ENCODE peak calls at places on chromosomes 2 and 18, in seven cellular contexts. I, R, D, X, S, T and Y are unnamed samples.

GRCh38 chr2:10407432-10407831 is 40.7 kb downstream of the ODC1 start:
- DNase-seq in I (no peak), R (no peak), D (no peak), X (no peak), S (no peak), T (no peak), Y (peak; percentile 68)

GRCh38 chr2:174218773-174219172 is 29.6 kb downstream of the OLA1 start:
- DNase-seq in I (no peak), R (no peak), D (no peak), X (no peak), S (no peak), T (no peak), Y (no peak)

GRCh38 chr2:64260817-64261216 is 116.6 kb upstream of the PELI1 start:
- DNase-seq in I (peak; percentile 47), R (no peak), D (no peak), X (peak; percentile 87), S (no peak), T (no peak), Y (peak; percentile 90)

GRCh38 chr2:181656450-181657261 is at the start of gene CERKL:
- DNase-seq in I (peak; percentile 54), R (peak; percentile 36), D (no peak), X (no peak), S (peak; percentile 19), T (peak; percentile 22), Y (peak; percentile 5)

GRCh38 chr2:96963316-96963715 is 23.1 kb downstream of the FAM178B start:
- DNase-seq in I (no peak), R (no peak), D (no peak), X (no peak), S (peak; percentile 17), T (no peak), Y (no peak)

GRCh38 chr2:148106331-148106730 is 85.4 kb downstream of the MBD5 start:
- DNase-seq in I (no peak), R (peak; percentile 10), D (no peak), X (no peak), S (no peak), T (no peak), Y (no peak)

GRCh38 chr18:56468379-56468778 is 170.0 kb downstream of the TXNL1 start:
- DNase-seq in I (no peak), R (no peak), D (no peak), X (peak; percentile 11), S (no peak), T (no peak), Y (peak; percentile 51)

GRCh38 chr2:109321570-109321969 is 192.6 kb downstream of the SH3RF3 start:
- DNase-seq in I (no peak), R (peak; percentile 59), D (no peak), X (no peak), S (no peak), T (no peak), Y (no peak)

GRCh38 chr2:117968724-117969121 is 45.1 kb downstream of the CCDC93 start:
- DNase-seq in I (no peak), R (no peak), D (no peak), X (no peak), S (no peak), T (no peak), Y (no peak)

GRCh38 chr2:105072039-105072438 is 34.2 kb downstream of the MRPS9 start:
- DNase-seq in I (no peak), R (no peak), D (peak; percentile 38), X (no peak), S (no peak), T (no peak), Y (no peak)

GRCh38 chr2:144230452-144231085 is 289.4 kb downstream of the ZEB2 start:
- DNase-seq in I (no peak), R (peak; percentile 57), D (no peak), X (no peak), S (peak; percentile 10), T (peak; percentile 41), Y (peak; percentile 33)

GRCh38 chr2:65033178-65033577 is 23.0 kb upstream of the CEP68 start:
- DNase-seq in I (no peak), R (peak; percentile 38), D (no peak), X (peak; percentile 76), S (no peak), T (no peak), Y (peak; percentile 83)

GRCh38 chr2:8058652-8059051 is 623.2 kb upstream of the ID2 start:
- DNase-seq in I (no peak), R (no peak), D (no peak), X (peak; percentile 32), S (no peak), T (no peak), Y (peak; percentile 79)

GRCh38 chr2:231926180-231926741 is at the start of gene NPPC:
- DNase-seq in I (peak; percentile 85), R (peak; percentile 63), D (peak; percentile 31), X (peak; percentile 83), S (peak; percentile 69), T (no peak), Y (peak; percentile 72)

GRCh38 chr2:49687873-49688272 is 533.6 kb upstream of the FSHR start:
- DNase-seq in I (no peak), R (peak; percentile 19), D (no peak), X (peak; percentile 28), S (no peak), T (no peak), Y (peak; percentile 4)

GRCh38 chr2:121293450-121294325 is 8.7 kb upstream of the TFCP2L1 start:
- DNase-seq in I (peak; percentile 47), R (no peak), D (peak; percentile 36), X (no peak), S (no peak), T (no peak), Y (no peak)

GRCh38 chr18:68865021-68865420 is 67.1 kb downstream of the CCDC102B start:
- DNase-seq in I (no peak), R (no peak), D (no peak), X (no peak), S (no peak), T (no peak), Y (no peak)

GRCh38 chr2:230575640-230576324 is 136.9 kb upstream of the CAB39 start:
- DNase-seq in I (no peak), R (no peak), D (peak; percentile 65), X (no peak), S (no peak), T (no peak), Y (peak; percentile 65)

GRCh38 chr2:133674066-133674432 is 105.8 kb upstream of the NCKAP5 start:
- DNase-seq in I (no peak), R (no peak), D (no peak), X (no peak), S (no peak), T (no peak), Y (no peak)

GRCh38 chr2:75064691-75065396 is 106.4 kb downstream of the POLE4 start:
- DNase-seq in I (peak; percentile 76), R (peak; percentile 62), D (peak; percentile 28), X (peak; percentile 65), S (peak; percentile 38), T (no peak), Y (peak; percentile 66)

GRCh38 chr2:127512362-127512761 is 13.9 kb downstream of the IWS1 start:
- DNase-seq in I (no peak), R (no peak), D (no peak), X (no peak), S (no peak), T (no peak), Y (no peak)

GRCh38 chr2:142722569-142722968 is 154.9 kb upstream of the KYNU start:
- DNase-seq in I (no peak), R (peak; percentile 40), D (no peak), X (no peak), S (no peak), T (no peak), Y (no peak)

GRCh38 chr2:8211384-8211783 is 470.5 kb upstream of the ID2 start:
- DNase-seq in I (no peak), R (no peak), D (no peak), X (no peak), S (no peak), T (no peak), Y (no peak)

GRCh38 chr18:9147440-9148238 is 11.1 kb downstream of the ANKRD12 start:
- DNase-seq in I (no peak), R (peak; percentile 87), D (no peak), X (peak; percentile 87), S (peak; percentile 62), T (peak; percentile 28), Y (peak; percentile 79)

GRCh38 chr2:68650645-68651044 is 7.3 kb downstream of the PROKR1 start:
- DNase-seq in I (no peak), R (no peak), D (no peak), X (no peak), S (no peak), T (no peak), Y (no peak)

GRCh38 chr2:142873850-142874287 is 3.6 kb upstream of the KYNU start:
- DNase-seq in I (no peak), R (no peak), D (no peak), X (no peak), S (no peak), T (no peak), Y (no peak)

GRCh38 chr2:160576054-160576499 is 82.5 kb upstream of the RBMS1 start:
- DNase-seq in I (no peak), R (peak; percentile 53), D (no peak), X (no peak), S (peak; percentile 34), T (no peak), Y (no peak)

GRCh38 chr2:204434660-204435462 is 110.4 kb upstream of the PARD3B start:
- DNase-seq in I (no peak), R (peak; percentile 3), D (no peak), X (no peak), S (no peak), T (no peak), Y (no peak)

GRCh38 chr2:88739985-88740600 is 48.6 kb downstream of the RPIA start:
- DNase-seq in I (peak; percentile 65), R (peak; percentile 65), D (peak; percentile 62), X (peak; percentile 90), S (peak; percentile 42), T (peak; percentile 34), Y (peak; percentile 81)

GRCh38 chr2:85291425-85292023 is 36.3 kb downstream of the TGOLN2 start:
- DNase-seq in I (no peak), R (no peak), D (peak; percentile 29), X (peak; percentile 26), S (no peak), T (no peak), Y (peak; percentile 27)

GRCh38 chr2:138537170-138537915 is 35.8 kb downstream of the SPOPL start:
- DNase-seq in I (no peak), R (no peak), D (no peak), X (no peak), S (no peak), T (no peak), Y (no peak)